ENCODE peak calls at places on chromosomes 7 and 10, in seven cellular contexts. M is GM12865, I is psoas muscle, Z is WTC11, X is endothelial cell of umbilical vein, W is MM.1S, E is GM23338. G is an unnamed sample.

GRCh38 chr10:118500477-118501104 is 94.9 kb downstream of the PRLHR start:
- DNase-seq in M (no peak), I (no peak), Z (no peak), X (no peak), W (no peak), E (no peak), G (no peak)

GRCh38 chr10:89165923-89166322 is 41.2 kb downstream of the CH25H start:
- DNase-seq in M (no peak), I (no peak), Z (no peak), X (no peak), W (no peak), E (no peak), G (no peak)

GRCh38 chr7:16318989-16319915 is 102.1 kb downstream of the CRPPA start:
- DNase-seq in M (no peak), I (no peak), Z (no peak), X (peak), W (no peak), E (no peak), G (no peak)

GRCh38 chr10:21526952-21527633 is 1.6 kb upstream of the SKIDA1 start:
- DNase-seq in M (peak), I (peak), Z (peak), X (peak), W (peak), E (peak), G (peak)

GRCh38 chr10:45420453-45421192 is 46.6 kb downstream of the ALOX5 start:
- DNase-seq in M (peak), I (peak), Z (no peak), X (peak), W (peak), E (no peak), G (peak)

GRCh38 chr7:13282377-13282980 is 595.0 kb downstream of the ARL4A start:
- DNase-seq in M (no peak), I (no peak), Z (no peak), X (peak), W (peak), E (peak), G (no peak)

GRCh38 chr7:114264029-114264428 is 150.6 kb upstream of the FOXP2 start:
- DNase-seq in M (no peak), I (no peak), Z (no peak), X (no peak), W (no peak), E (no peak), G (no peak)

GRCh38 chr10:78937388-78937787 is 131.4 kb upstream of the ZMIZ1 start:
- DNase-seq in M (no peak), I (no peak), Z (no peak), X (no peak), W (no peak), E (no peak), G (no peak)

DNA sequence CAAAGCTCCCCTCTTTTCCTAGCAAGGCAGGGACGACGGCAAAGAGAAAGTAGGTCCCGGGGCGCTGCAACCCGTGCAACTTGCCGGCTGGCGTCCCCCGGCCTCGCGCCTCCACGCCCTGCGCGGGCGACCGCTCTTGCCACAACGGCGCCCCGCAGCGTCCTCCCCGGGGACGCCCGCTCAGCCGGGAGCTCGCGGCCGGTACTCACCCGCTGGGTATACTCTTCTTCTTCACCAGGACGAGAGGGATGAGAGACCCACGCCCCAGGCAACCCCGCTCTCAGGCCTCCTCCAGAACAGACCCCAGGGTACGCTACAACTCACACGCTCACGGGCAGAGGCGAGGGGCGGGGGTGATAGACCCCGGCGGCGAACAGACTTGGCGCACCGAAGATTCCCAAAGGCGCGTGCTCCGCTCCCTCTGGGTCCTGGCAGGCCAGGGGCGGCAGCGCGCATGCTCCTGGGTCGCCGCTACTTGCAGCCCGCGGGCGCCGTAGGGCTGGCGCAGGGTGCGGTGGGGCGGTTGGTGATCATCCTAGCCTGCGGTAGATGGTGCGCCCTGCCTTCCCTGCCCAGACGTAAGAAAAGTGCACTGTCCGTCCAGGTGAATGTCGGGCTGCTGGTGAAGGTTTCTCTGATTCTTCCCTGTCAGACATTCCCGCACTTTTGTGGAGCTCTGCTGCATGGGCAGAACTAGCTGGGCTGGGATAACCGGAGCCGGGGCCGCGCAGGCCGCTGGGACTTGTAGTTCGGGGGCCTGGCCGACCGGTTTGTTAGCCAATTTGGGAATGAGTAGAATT is at the start of gene CC2D2B:
- DNase-seq in M (peak), I (peak), Z (peak), X (peak), W (peak), E (peak), G (peak)
- TF ChIP-seq CTCF in M (peak), I (no peak), Z (no peak), X (peak), W (peak), E (no peak), G (no peak)

GRCh38 chr7:76261329-76261728 is 41.1 kb upstream of the HSPB1 start:
- DNase-seq in M (no peak), I (no peak), Z (no peak), X (no peak), W (no peak), E (no peak), G (no peak)

GRCh38 chr7:76262683-76263402 is 39.6 kb upstream of the HSPB1 start:
- DNase-seq in M (peak), I (no peak), Z (peak), X (peak), W (peak), E (peak), G (no peak)

GRCh38 chr7:76259124-76260086 is 43.1 kb upstream of the HSPB1 start:
- DNase-seq in M (no peak), I (no peak), Z (peak), X (no peak), W (no peak), E (peak), G (no peak)

GRCh38 chr7:76260171-76260703 is 42.2 kb upstream of the HSPB1 start:
- DNase-seq in M (peak), I (no peak), Z (peak), X (no peak), W (no peak), E (peak), G (no peak)

GRCh38 chr7:76261935-76262334 is 40.5 kb upstream of the HSPB1 start:
- DNase-seq in M (no peak), I (no peak), Z (no peak), X (no peak), W (no peak), E (peak), G (no peak)
- TF ChIP-seq CTCF in M (no peak), I (no peak), Z (no peak), X (no peak), W (no peak), E (no peak), G (no peak)

GRCh38 chr7:55124989-55125875 is 106.4 kb downstream of the EGFR start:
- DNase-seq in M (no peak), I (peak), Z (no peak), X (no peak), W (no peak), E (peak), G (no peak)
- TF ChIP-seq CTCF in M (no peak), I (no peak), Z (no peak), X (peak), W (no peak), E (peak), G (no peak)

DNA sequence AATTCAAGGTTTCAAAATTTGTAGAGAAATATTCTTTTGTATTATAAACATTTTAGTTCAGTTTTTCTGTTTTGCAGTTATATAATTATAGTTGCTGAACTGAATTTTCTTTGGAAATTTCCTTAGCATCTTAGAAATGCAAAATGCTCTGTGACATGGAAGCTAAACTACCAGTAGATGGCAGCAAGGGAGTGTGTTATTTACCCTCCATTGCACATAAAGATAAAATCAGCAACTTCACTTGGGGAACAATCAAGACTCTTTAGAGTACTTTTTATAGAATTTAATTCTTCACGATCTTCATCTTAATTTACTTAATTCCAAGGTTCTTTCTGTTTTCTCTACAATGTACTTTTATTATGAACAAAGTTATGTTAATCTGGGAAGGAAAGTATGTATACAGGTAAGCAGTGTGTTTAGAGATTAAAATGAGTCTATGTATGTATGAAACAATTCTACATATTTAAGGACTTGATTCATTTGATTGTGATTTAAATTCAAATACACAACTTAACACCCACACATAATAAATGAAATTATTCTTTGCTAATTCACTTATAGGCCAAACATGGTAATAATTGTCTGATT is 404.2 kb downstream of the THSD7A start:
- DNase-seq in M (peak), I (no peak), Z (no peak), X (peak), W (peak), E (peak), G (no peak)
- TF ChIP-seq CTCF in M (peak), I (peak), Z (peak), X (peak), W (peak), E (peak), G (no peak)

GRCh38 chr10:6408799-6409198 is 171.3 kb downstream of the PRKCQ start:
- DNase-seq in M (no peak), I (no peak), Z (no peak), X (no peak), W (no peak), E (no peak), G (no peak)
- TF ChIP-seq CTCF in M (no peak), I (peak), Z (no peak), X (peak), W (no peak), E (no peak), G (no peak)

G was measured in activated B cell treated with CpG ODN at 0.5 μM for 24 hours.